ENCODE peak calls at places on chromosome 17, in seven cellular contexts. J is anterior cingulate cortex, R is T-helper 9 cell, E is ovary, W is H7, V is nucleus accumbens, A is GM13977. H is an unnamed sample.

GRCh38 chr17:80445152-80446110 is 30.5 kb downstream of the ENDOV start:
- DNase-seq in V (no peak), J (no peak), R (no peak), W (no peak), E (no peak), A (no peak), H (no peak)

GRCh38 chr17:7029659-7030058 is 6.2 kb upstream of the SLC16A13 start:
- DNase-seq in V (no peak), A (no peak), R (no peak), E (no peak), W (no peak), J (no peak), H (no peak)

GRCh38 chr17:81976332-81977210 is 858 bp upstream of the ASPSCR1 start:
- DNase-seq in W (peak), R (no peak), A (no peak), J (no peak), E (peak), V (no peak), H (peak)

GRCh38 chr17:48352630-48353029 is 77.4 kb downstream of the SKAP1 start:
- DNase-seq in A (no peak), V (no peak), R (no peak), W (no peak), E (no peak), J (no peak), H (no peak)

GRCh38 chr17:30957741-30958140 is 13.1 kb upstream of the RNF135 start:
- DNase-seq in J (no peak), V (no peak), E (no peak), R (no peak), W (no peak), A (no peak), H (no peak)

GRCh38 chr17:71409712-71410111 is 711.1 kb upstream of the SOX9 start:
- DNase-seq in R (no peak), J (no peak), V (no peak), E (no peak), W (no peak), A (no peak), H (no peak)

GRCh38 chr17:59375858-59376257 is 44.4 kb downstream of the YPEL2 start:
- DNase-seq in R (no peak), J (no peak), A (peak), E (no peak), V (no peak), W (no peak), H (no peak)

GRCh38 chr17:72518810-72519597 is 398.2 kb downstream of the SOX9 start:
- DNase-seq in J (no peak), W (peak), E (no peak), A (no peak), R (no peak), V (no peak), H (no peak)

GRCh38 chr17:58643147-58643546 is 48.7 kb downstream of the TEX14 start:
- DNase-seq in J (no peak), E (no peak), A (no peak), W (no peak), V (no peak), R (no peak), H (no peak)

GRCh38 chr17:7356072-7356549 is 1.2 kb downstream of the TMEM95 start:
- DNase-seq in J (no peak), R (peak), A (peak), E (peak), V (peak), W (peak), H (peak)

GRCh38 chr17:81635431-81635830 is 1.5 kb downstream of the NPLOC4 start:
- DNase-seq in J (no peak), R (no peak), A (no peak), E (no peak), W (no peak), V (no peak), H (no peak)

GRCh38 chr17:2076461-2076984 is 21.6 kb downstream of the HIC1 start:
- DNase-seq in V (no peak), R (no peak), J (no peak), E (peak), A (no peak), W (no peak), H (no peak)

GRCh38 chr17:83062011-83062817 is 17.2 kb upstream of the METRNL start:
- DNase-seq in V (no peak), R (no peak), W (peak), A (no peak), J (no peak), E (no peak), H (no peak)

GRCh38 chr17:40024901-40025300 is 9.7 kb downstream of the CSF3 start:
- DNase-seq in R (no peak), E (no peak), W (no peak), A (no peak), V (no peak), J (no peak), H (no peak)

GRCh38 chr17:50967795-50968194 is 101.6 kb upstream of the TOB1 start:
- DNase-seq in E (no peak), V (no peak), R (no peak), J (no peak), A (no peak), W (no peak), H (no peak)

GRCh38 chr17:34651267-34651955 is 72.0 kb downstream of the TMEM132E start:
- DNase-seq in W (no peak), E (no peak), J (no peak), R (no peak), V (no peak), A (no peak), H (no peak)

GRCh38 chr17:43389022-43389947 is 9.5 kb upstream of the ARL4D start:
- DNase-seq in E (peak), R (peak), V (peak), A (peak), W (peak), J (peak), H (peak)

GRCh38 chr17:64061157-64061898 is 40.9 kb upstream of the ICAM2 start:
- DNase-seq in V (no peak), R (no peak), E (no peak), J (no peak), W (no peak), A (peak), H (no peak)